ENCODE peak calls at places on chromosomes 4 and X, in eight cellular contexts. One of them, this sample, is unnamed.

GRCh38 chr4:74266081-74266480 is 42.2 kb upstream of the EPGN start:
- DNase-seq in AG09319: no peak
- DNase-seq in right cardiac atrium: no peak
- DNase-seq in pons: no peak
- DNase-seq in left cardiac atrium: no peak
- DNase-seq in M059J: peak
- DNase-seq in NCI-H2171: no peak
- DNase-seq in natural killer cell treated with Interleukin-12 subunit alpha and Interleukin-12 subunit beta and Interleukin-15 and Interleukin-18, amount 100 ng/mL, for 72 hours: no peak
- DNase-seq in this sample: no peak

GRCh38 chr4:7335363-7336066 is 99.2 kb downstream of the PSAPL1 start:
- DNase-seq in AG09319: no peak
- DNase-seq in right cardiac atrium: peak
- DNase-seq in pons: no peak
- DNase-seq in left cardiac atrium: peak
- DNase-seq in M059J: peak
- DNase-seq in NCI-H2171: no peak
- DNase-seq in natural killer cell treated with Interleukin-12 subunit alpha and Interleukin-12 subunit beta and Interleukin-15 and Interleukin-18, amount 100 ng/mL, for 72 hours: peak
- DNase-seq in this sample: no peak

GRCh38 chr4:140238353-140239041 is 84.5 kb upstream of the MAML3 start:
- DNase-seq in AG09319: peak
- DNase-seq in right cardiac atrium: peak
- DNase-seq in pons: peak
- DNase-seq in left cardiac atrium: peak
- DNase-seq in M059J: peak
- DNase-seq in NCI-H2171: peak
- DNase-seq in natural killer cell treated with Interleukin-12 subunit alpha and Interleukin-12 subunit beta and Interleukin-15 and Interleukin-18, amount 100 ng/mL, for 72 hours: no peak
- DNase-seq in this sample: no peak

GRCh38 chrX:115023139-115023538 is 5.7 kb upstream of the IL13RA2 start:
- DNase-seq in AG09319: peak
- DNase-seq in right cardiac atrium: no peak
- DNase-seq in pons: no peak
- DNase-seq in left cardiac atrium: no peak
- DNase-seq in M059J: peak
- DNase-seq in NCI-H2171: no peak
- DNase-seq in natural killer cell treated with Interleukin-12 subunit alpha and Interleukin-12 subunit beta and Interleukin-15 and Interleukin-18, amount 100 ng/mL, for 72 hours: no peak
- DNase-seq in this sample: peak

GRCh38 chr4:141501931-141502330 is 134.5 kb upstream of the IL15 start:
- DNase-seq in AG09319: no peak
- DNase-seq in right cardiac atrium: no peak
- DNase-seq in pons: no peak
- DNase-seq in left cardiac atrium: no peak
- DNase-seq in M059J: peak
- DNase-seq in NCI-H2171: no peak
- DNase-seq in natural killer cell treated with Interleukin-12 subunit alpha and Interleukin-12 subunit beta and Interleukin-15 and Interleukin-18, amount 100 ng/mL, for 72 hours: no peak
- DNase-seq in this sample: no peak

GRCh38 chr4:79623125-79623905 is 215.3 kb upstream of the GK2 start:
- DNase-seq in AG09319: no peak
- DNase-seq in right cardiac atrium: no peak
- DNase-seq in pons: peak
- DNase-seq in left cardiac atrium: peak
- DNase-seq in M059J: no peak
- DNase-seq in NCI-H2171: peak
- DNase-seq in natural killer cell treated with Interleukin-12 subunit alpha and Interleukin-12 subunit beta and Interleukin-15 and Interleukin-18, amount 100 ng/mL, for 72 hours: no peak
- DNase-seq in this sample: no peak

GRCh38 chr4:10121568-10122097 is 5.0 kb upstream of the WDR1 start:
- DNase-seq in AG09319: no peak
- DNase-seq in right cardiac atrium: no peak
- DNase-seq in pons: no peak
- DNase-seq in left cardiac atrium: no peak
- DNase-seq in M059J: no peak
- DNase-seq in NCI-H2171: no peak
- DNase-seq in natural killer cell treated with Interleukin-12 subunit alpha and Interleukin-12 subunit beta and Interleukin-15 and Interleukin-18, amount 100 ng/mL, for 72 hours: no peak
- DNase-seq in this sample: no peak

GRCh38 chr4:5730436-5730835 is 19.4 kb downstream of the EVC start:
- DNase-seq in AG09319: no peak
- DNase-seq in right cardiac atrium: no peak
- DNase-seq in pons: no peak
- DNase-seq in left cardiac atrium: no peak
- DNase-seq in M059J: no peak
- DNase-seq in NCI-H2171: no peak
- DNase-seq in natural killer cell treated with Interleukin-12 subunit alpha and Interleukin-12 subunit beta and Interleukin-15 and Interleukin-18, amount 100 ng/mL, for 72 hours: no peak
- DNase-seq in this sample: no peak

GRCh38 chrX:101744085-101744484 is 84.4 kb upstream of the ARMCX2 start:
- DNase-seq in AG09319: no peak
- DNase-seq in right cardiac atrium: no peak
- DNase-seq in pons: no peak
- DNase-seq in left cardiac atrium: no peak
- DNase-seq in M059J: no peak
- DNase-seq in NCI-H2171: no peak
- DNase-seq in natural killer cell treated with Interleukin-12 subunit alpha and Interleukin-12 subunit beta and Interleukin-15 and Interleukin-18, amount 100 ng/mL, for 72 hours: no peak
- DNase-seq in this sample: no peak

GRCh38 chr4:113961322-113961698 is 18.1 kb downstream of the ARSJ start:
- DNase-seq in AG09319: peak
- DNase-seq in right cardiac atrium: no peak
- DNase-seq in pons: no peak
- DNase-seq in left cardiac atrium: no peak
- DNase-seq in M059J: peak
- DNase-seq in NCI-H2171: no peak
- DNase-seq in natural killer cell treated with Interleukin-12 subunit alpha and Interleukin-12 subunit beta and Interleukin-15 and Interleukin-18, amount 100 ng/mL, for 72 hours: no peak
- DNase-seq in this sample: no peak

GRCh38 chr4:76764251-76764650 is 133.7 kb downstream of the SOWAHB start:
- DNase-seq in AG09319: no peak
- DNase-seq in right cardiac atrium: no peak
- DNase-seq in pons: no peak
- DNase-seq in left cardiac atrium: no peak
- DNase-seq in M059J: peak
- DNase-seq in NCI-H2171: no peak
- DNase-seq in natural killer cell treated with Interleukin-12 subunit alpha and Interleukin-12 subunit beta and Interleukin-15 and Interleukin-18, amount 100 ng/mL, for 72 hours: no peak
- DNase-seq in this sample: peak

GRCh38 chrX:10486373-10486772 is 134.0 kb downstream of the MID1 start:
- DNase-seq in AG09319: no peak
- DNase-seq in right cardiac atrium: no peak
- DNase-seq in pons: no peak
- DNase-seq in left cardiac atrium: no peak
- DNase-seq in M059J: peak
- DNase-seq in NCI-H2171: no peak
- DNase-seq in natural killer cell treated with Interleukin-12 subunit alpha and Interleukin-12 subunit beta and Interleukin-15 and Interleukin-18, amount 100 ng/mL, for 72 hours: no peak
- DNase-seq in this sample: peak

GRCh38 chrX:80181079-80181478 is 166.5 kb downstream of the TBX22 start:
- DNase-seq in AG09319: no peak
- DNase-seq in right cardiac atrium: no peak
- DNase-seq in pons: no peak
- DNase-seq in left cardiac atrium: no peak
- DNase-seq in M059J: no peak
- DNase-seq in NCI-H2171: no peak
- DNase-seq in natural killer cell treated with Interleukin-12 subunit alpha and Interleukin-12 subunit beta and Interleukin-15 and Interleukin-18, amount 100 ng/mL, for 72 hours: no peak
- DNase-seq in this sample: no peak

GRCh38 chr4:68259191-68259590 is 13.7 kb upstream of the TMPRSS11B start:
- DNase-seq in AG09319: no peak
- DNase-seq in right cardiac atrium: no peak
- DNase-seq in pons: no peak
- DNase-seq in left cardiac atrium: no peak
- DNase-seq in M059J: no peak
- DNase-seq in NCI-H2171: no peak
- DNase-seq in natural killer cell treated with Interleukin-12 subunit alpha and Interleukin-12 subunit beta and Interleukin-15 and Interleukin-18, amount 100 ng/mL, for 72 hours: no peak
- DNase-seq in this sample: no peak

GRCh38 chrX:134443461-134443860 is 16.5 kb upstream of the HPRT1 start:
- DNase-seq in AG09319: no peak
- DNase-seq in right cardiac atrium: no peak
- DNase-seq in pons: peak
- DNase-seq in left cardiac atrium: no peak
- DNase-seq in M059J: no peak
- DNase-seq in NCI-H2171: no peak
- DNase-seq in natural killer cell treated with Interleukin-12 subunit alpha and Interleukin-12 subunit beta and Interleukin-15 and Interleukin-18, amount 100 ng/mL, for 72 hours: no peak
- DNase-seq in this sample: no peak

GRCh38 chr4:3776166-3777032 is 10.2 kb downstream of the ADRA2C start:
- DNase-seq in AG09319: no peak
- DNase-seq in right cardiac atrium: no peak
- DNase-seq in pons: no peak
- DNase-seq in left cardiac atrium: no peak
- DNase-seq in M059J: no peak
- DNase-seq in NCI-H2171: no peak
- DNase-seq in natural killer cell treated with Interleukin-12 subunit alpha and Interleukin-12 subunit beta and Interleukin-15 and Interleukin-18, amount 100 ng/mL, for 72 hours: no peak
- DNase-seq in this sample: no peak

GRCh38 chrX:49269768-49270248 is at the start of gene PPP1R3F:
- DNase-seq in AG09319: no peak
- DNase-seq in right cardiac atrium: no peak
- DNase-seq in pons: no peak
- DNase-seq in left cardiac atrium: no peak
- DNase-seq in M059J: no peak
- DNase-seq in NCI-H2171: no peak
- DNase-seq in natural killer cell treated with Interleukin-12 subunit alpha and Interleukin-12 subunit beta and Interleukin-15 and Interleukin-18, amount 100 ng/mL, for 72 hours: no peak
- DNase-seq in this sample: no peak

GRCh38 chrX:70422886-70423336 is at the start of gene GDPD2:
- DNase-seq in AG09319: no peak
- DNase-seq in right cardiac atrium: no peak
- DNase-seq in pons: no peak
- DNase-seq in left cardiac atrium: no peak
- DNase-seq in M059J: peak
- DNase-seq in NCI-H2171: peak
- DNase-seq in natural killer cell treated with Interleukin-12 subunit alpha and Interleukin-12 subunit beta and Interleukin-15 and Interleukin-18, amount 100 ng/mL, for 72 hours: no peak
- DNase-seq in this sample: no peak

GRCh38 chr4:20356565-20356964 is 104.9 kb downstream of the SLIT2 start:
- DNase-seq in AG09319: no peak
- DNase-seq in right cardiac atrium: no peak
- DNase-seq in pons: peak
- DNase-seq in left cardiac atrium: no peak
- DNase-seq in M059J: peak
- DNase-seq in NCI-H2171: no peak
- DNase-seq in natural killer cell treated with Interleukin-12 subunit alpha and Interleukin-12 subunit beta and Interleukin-15 and Interleukin-18, amount 100 ng/mL, for 72 hours: no peak
- DNase-seq in this sample: no peak

GRCh38 chrX:14729058-14729457 is 143.8 kb downstream of the FANCB start:
- DNase-seq in AG09319: no peak
- DNase-seq in right cardiac atrium: no peak
- DNase-seq in pons: no peak
- DNase-seq in left cardiac atrium: no peak
- DNase-seq in M059J: no peak
- DNase-seq in NCI-H2171: no peak
- DNase-seq in natural killer cell treated with Interleukin-12 subunit alpha and Interleukin-12 subunit beta and Interleukin-15 and Interleukin-18, amount 100 ng/mL, for 72 hours: no peak
- DNase-seq in this sample: no peak

GRCh38 chr4:57148831-57149230 is 38.6 kb upstream of the IGFBP7 start:
- DNase-seq in AG09319: no peak
- DNase-seq in right cardiac atrium: no peak
- DNase-seq in pons: no peak
- DNase-seq in left cardiac atrium: no peak
- DNase-seq in M059J: peak
- DNase-seq in NCI-H2171: no peak
- DNase-seq in natural killer cell treated with Interleukin-12 subunit alpha and Interleukin-12 subunit beta and Interleukin-15 and Interleukin-18, amount 100 ng/mL, for 72 hours: no peak
- DNase-seq in this sample: no peak

GRCh38 chr4:187668683-187669082 is 326.9 kb upstream of the ZFP42 start:
- DNase-seq in AG09319: no peak
- DNase-seq in right cardiac atrium: no peak
- DNase-seq in pons: no peak
- DNase-seq in left cardiac atrium: no peak
- DNase-seq in M059J: peak
- DNase-seq in NCI-H2171: no peak
- DNase-seq in natural killer cell treated with Interleukin-12 subunit alpha and Interleukin-12 subunit beta and Interleukin-15 and Interleukin-18, amount 100 ng/mL, for 72 hours: no peak
- DNase-seq in this sample: peak

GRCh38 chrX:29662759-29663503 is 552.4 kb upstream of the MAGEB2 start:
- DNase-seq in AG09319: peak
- DNase-seq in right cardiac atrium: no peak
- DNase-seq in pons: peak
- DNase-seq in left cardiac atrium: no peak
- DNase-seq in M059J: peak
- DNase-seq in NCI-H2171: no peak
- DNase-seq in natural killer cell treated with Interleukin-12 subunit alpha and Interleukin-12 subunit beta and Interleukin-15 and Interleukin-18, amount 100 ng/mL, for 72 hours: no peak
- DNase-seq in this sample: peak

GRCh38 chrX:34918091-34918736 is 24.4 kb upstream of the FAM47B start:
- DNase-seq in AG09319: no peak
- DNase-seq in right cardiac atrium: no peak
- DNase-seq in pons: no peak
- DNase-seq in left cardiac atrium: no peak
- DNase-seq in M059J: peak
- DNase-seq in NCI-H2171: no peak
- DNase-seq in natural killer cell treated with Interleukin-12 subunit alpha and Interleukin-12 subunit beta and Interleukin-15 and Interleukin-18, amount 100 ng/mL, for 72 hours: no peak
- DNase-seq in this sample: peak

GRCh38 chrX:130524476-130525194 is 122.8 kb downstream of the RBMX2 start:
- DNase-seq in AG09319: no peak
- DNase-seq in right cardiac atrium: no peak
- DNase-seq in pons: no peak
- DNase-seq in left cardiac atrium: no peak
- DNase-seq in M059J: no peak
- DNase-seq in NCI-H2171: no peak
- DNase-seq in natural killer cell treated with Interleukin-12 subunit alpha and Interleukin-12 subunit beta and Interleukin-15 and Interleukin-18, amount 100 ng/mL, for 72 hours: no peak
- DNase-seq in this sample: no peak

GRCh38 chrX:134626434-134626833 is 31.8 kb downstream of the PLAC1 start:
- DNase-seq in AG09319: no peak
- DNase-seq in right cardiac atrium: no peak
- DNase-seq in pons: no peak
- DNase-seq in left cardiac atrium: no peak
- DNase-seq in M059J: peak
- DNase-seq in NCI-H2171: no peak
- DNase-seq in natural killer cell treated with Interleukin-12 subunit alpha and Interleukin-12 subunit beta and Interleukin-15 and Interleukin-18, amount 100 ng/mL, for 72 hours: no peak
- DNase-seq in this sample: no peak

GRCh38 chrX:135477576-135477975 is 42.9 kb upstream of the INTS6L start:
- DNase-seq in AG09319: peak
- DNase-seq in right cardiac atrium: peak
- DNase-seq in pons: peak
- DNase-seq in left cardiac atrium: peak
- DNase-seq in M059J: peak
- DNase-seq in NCI-H2171: peak
- DNase-seq in natural killer cell treated with Interleukin-12 subunit alpha and Interleukin-12 subunit beta and Interleukin-15 and Interleukin-18, amount 100 ng/mL, for 72 hours: no peak
- DNase-seq in this sample: no peak

GRCh38 chr4:8592366-8593267 is at the start of gene CPZ:
- DNase-seq in AG09319: no peak
- DNase-seq in right cardiac atrium: no peak
- DNase-seq in pons: no peak
- DNase-seq in left cardiac atrium: peak
- DNase-seq in M059J: peak
- DNase-seq in NCI-H2171: no peak
- DNase-seq in natural killer cell treated with Interleukin-12 subunit alpha and Interleukin-12 subunit beta and Interleukin-15 and Interleukin-18, amount 100 ng/mL, for 72 hours: no peak
- DNase-seq in this sample: peak

GRCh38 chrX:2894885-2895292 is 34.2 kb downstream of the ARSD start:
- DNase-seq in AG09319: no peak
- DNase-seq in right cardiac atrium: no peak
- DNase-seq in pons: no peak
- DNase-seq in left cardiac atrium: no peak
- DNase-seq in M059J: peak
- DNase-seq in NCI-H2171: no peak
- DNase-seq in natural killer cell treated with Interleukin-12 subunit alpha and Interleukin-12 subunit beta and Interleukin-15 and Interleukin-18, amount 100 ng/mL, for 72 hours: no peak
- DNase-seq in this sample: no peak

GRCh38 chrX:10103023-10103422 is 53.8 kb upstream of the CLCN4 start:
- DNase-seq in AG09319: peak
- DNase-seq in right cardiac atrium: no peak
- DNase-seq in pons: no peak
- DNase-seq in left cardiac atrium: no peak
- DNase-seq in M059J: no peak
- DNase-seq in NCI-H2171: no peak
- DNase-seq in natural killer cell treated with Interleukin-12 subunit alpha and Interleukin-12 subunit beta and Interleukin-15 and Interleukin-18, amount 100 ng/mL, for 72 hours: no peak
- DNase-seq in this sample: peak

This sample was measured in amniotic stem cell.